ENCODE peak calls at places on chromosomes 1 and 21, in eight cellular contexts. One of them, this sample, is unnamed.

GRCh38 chr21:15749045-15749867 is 19.5 kb downstream of the USP25 start:
- DNase-seq in WTC11: no peak
- DNase-seq in epithelial cell of esophagus: no peak
- DNase-seq in GM20000: no peak
- DNase-seq in HFF-Myc: no peak
- DNase-seq in GM10248: no peak
- DNase-seq in fibroblast of the aortic adventitia: peak
- DNase-seq in pancreas: no peak
- DNase-seq in this sample: no peak

GRCh38 chr1:108049083-108049819 is 84.3 kb upstream of the VAV3 start:
- DNase-seq in fibroblast of the aortic adventitia: no peak
- DNase-seq in epithelial cell of esophagus: no peak
- DNase-seq in HFF-Myc: no peak
- DNase-seq in GM20000: no peak
- DNase-seq in WTC11: peak
- DNase-seq in pancreas: no peak
- DNase-seq in GM10248: no peak
- DNase-seq in this sample: peak

GRCh38 chr21:8989261-8989882 is 1532.0 kb upstream of the TPTE start:
- DNase-seq in GM20000: no peak
- DNase-seq in epithelial cell of esophagus: no peak
- DNase-seq in GM10248: no peak
- DNase-seq in WTC11: no peak
- DNase-seq in fibroblast of the aortic adventitia: no peak
- DNase-seq in HFF-Myc: no peak
- DNase-seq in pancreas: no peak
- DNase-seq in this sample: no peak

GRCh38 chr1:116131866-116132605 is 20.8 kb downstream of the MAB21L3 start:
- DNase-seq in GM20000: no peak
- DNase-seq in fibroblast of the aortic adventitia: no peak
- DNase-seq in GM10248: no peak
- DNase-seq in pancreas: no peak
- DNase-seq in HFF-Myc: no peak
- DNase-seq in epithelial cell of esophagus: peak
- DNase-seq in WTC11: no peak
- DNase-seq in this sample: no peak

GRCh38 chr1:219990782-219991510 is 55.4 kb downstream of the EPRS1 start:
- DNase-seq in GM20000: no peak
- DNase-seq in HFF-Myc: peak
- DNase-seq in WTC11: no peak
- DNase-seq in GM10248: no peak
- DNase-seq in pancreas: no peak
- DNase-seq in epithelial cell of esophagus: peak
- DNase-seq in fibroblast of the aortic adventitia: peak
- DNase-seq in this sample: no peak

GRCh38 chr1:212688338-212689047 is 11.1 kb downstream of the BATF3 start:
- DNase-seq in GM20000: no peak
- DNase-seq in GM10248: no peak
- DNase-seq in fibroblast of the aortic adventitia: peak
- DNase-seq in HFF-Myc: no peak
- DNase-seq in epithelial cell of esophagus: no peak
- DNase-seq in WTC11: no peak
- DNase-seq in pancreas: no peak
- DNase-seq in this sample: no peak

GRCh38 chr1:98662354-98662665 is 789 bp downstream of the SNX7 start:
- DNase-seq in GM20000: no peak
- DNase-seq in GM10248: no peak
- DNase-seq in HFF-Myc: no peak
- DNase-seq in WTC11: no peak
- DNase-seq in pancreas: no peak
- DNase-seq in epithelial cell of esophagus: no peak
- DNase-seq in fibroblast of the aortic adventitia: peak
- DNase-seq in this sample: no peak

GRCh38 chr1:184002071-184002470 is 35.5 kb downstream of the COLGALT2 start:
- DNase-seq in WTC11: no peak
- DNase-seq in fibroblast of the aortic adventitia: peak
- DNase-seq in pancreas: no peak
- DNase-seq in HFF-Myc: peak
- DNase-seq in GM10248: no peak
- DNase-seq in GM20000: no peak
- DNase-seq in epithelial cell of esophagus: peak
- DNase-seq in this sample: no peak

GRCh38 chr1:19003371-19004290 is 47.2 kb upstream of the IFFO2 start:
- DNase-seq in GM10248: no peak
- DNase-seq in pancreas: no peak
- DNase-seq in GM20000: no peak
- DNase-seq in epithelial cell of esophagus: no peak
- DNase-seq in WTC11: no peak
- DNase-seq in HFF-Myc: no peak
- DNase-seq in fibroblast of the aortic adventitia: peak
- DNase-seq in this sample: no peak

GRCh38 chr1:97849350-97850339 is 71.2 kb downstream of the DPYD start:
- DNase-seq in fibroblast of the aortic adventitia: peak
- DNase-seq in pancreas: no peak
- DNase-seq in GM10248: no peak
- DNase-seq in HFF-Myc: peak
- DNase-seq in GM20000: peak
- DNase-seq in epithelial cell of esophagus: peak
- DNase-seq in WTC11: no peak
- DNase-seq in this sample: no peak

DNA sequence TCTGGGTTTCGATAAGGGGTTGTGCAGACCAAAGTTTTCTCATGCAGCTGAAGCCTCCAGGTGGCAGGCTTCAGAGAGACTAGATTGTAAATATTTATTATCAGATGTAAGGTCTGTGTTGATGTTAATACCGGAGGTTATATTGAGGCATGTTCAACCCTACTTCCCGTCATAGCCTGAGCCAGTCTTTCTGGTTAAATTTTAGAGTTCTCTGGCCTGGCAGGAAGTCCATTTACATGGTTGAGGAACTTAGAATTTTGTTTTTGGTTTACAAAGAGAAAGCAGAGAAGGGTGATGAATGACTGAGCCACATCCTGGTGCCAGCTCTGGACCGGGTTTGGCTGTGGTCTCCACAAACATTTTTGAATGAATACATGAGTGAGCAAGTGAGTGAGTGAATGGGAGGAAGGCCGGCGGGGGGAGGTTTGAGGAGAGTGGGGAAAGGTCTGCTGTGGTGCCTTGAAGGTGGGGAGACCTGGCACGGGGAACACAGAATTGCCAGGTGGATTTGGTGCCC is 218.5 kb downstream of the DISC1 start:
- DNase-seq in GM10248: no peak
- DNase-seq in pancreas: no peak
- DNase-seq in HFF-Myc: no peak
- DNase-seq in GM20000: no peak
- DNase-seq in fibroblast of the aortic adventitia: peak
- DNase-seq in WTC11: no peak
- DNase-seq in epithelial cell of esophagus: no peak
- DNase-seq in this sample: no peak
- TF ChIP-seq CTCF in GM10248: no peak
- TF ChIP-seq CTCF in pancreas: no peak
- TF ChIP-seq CTCF in HFF-Myc: no peak
- TF ChIP-seq CTCF in GM20000: no peak
- TF ChIP-seq CTCF in fibroblast of the aortic adventitia: peak
- TF ChIP-seq CTCF in WTC11: no peak
- TF ChIP-seq CTCF in epithelial cell of esophagus: peak
- TF ChIP-seq CTCF in this sample: no peak

DNA sequence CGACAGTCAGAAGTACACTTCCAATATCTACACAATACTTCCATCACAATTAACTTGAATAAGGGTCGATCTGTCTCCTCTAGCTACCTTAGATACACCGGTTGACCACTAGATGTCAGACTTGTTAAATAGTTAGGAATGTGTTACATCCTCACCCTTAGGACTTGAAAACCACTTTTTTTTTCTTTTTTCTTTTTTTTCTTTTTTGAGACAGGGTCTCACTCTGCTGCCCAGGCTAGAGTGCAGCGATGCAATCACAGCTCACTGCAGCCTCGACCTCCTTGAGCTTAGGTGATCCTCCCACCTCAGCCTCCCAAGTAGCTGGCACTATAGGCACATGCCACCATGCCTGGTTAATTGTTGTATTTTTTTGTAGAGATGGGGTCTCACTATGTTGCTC is 120.4 kb upstream of the GREM2 start:
- DNase-seq in fibroblast of the aortic adventitia: peak
- DNase-seq in HFF-Myc: peak
- DNase-seq in GM20000: peak
- DNase-seq in WTC11: no peak
- DNase-seq in epithelial cell of esophagus: peak
- DNase-seq in pancreas: no peak
- DNase-seq in GM10248: peak
- DNase-seq in this sample: no peak
- TF ChIP-seq CTCF in fibroblast of the aortic adventitia: peak
- TF ChIP-seq CTCF in HFF-Myc: peak
- TF ChIP-seq CTCF in GM20000: peak
- TF ChIP-seq CTCF in WTC11: peak
- TF ChIP-seq CTCF in epithelial cell of esophagus: peak
- TF ChIP-seq CTCF in pancreas: peak
- TF ChIP-seq CTCF in GM10248: peak
- TF ChIP-seq CTCF in this sample: peak

GRCh38 chr1:94096797-94097549 is 24.0 kb downstream of the ABCA4 start:
- DNase-seq in WTC11: no peak
- DNase-seq in GM20000: no peak
- DNase-seq in GM10248: no peak
- DNase-seq in fibroblast of the aortic adventitia: peak
- DNase-seq in pancreas: no peak
- DNase-seq in HFF-Myc: no peak
- DNase-seq in epithelial cell of esophagus: no peak
- DNase-seq in this sample: no peak
- TF ChIP-seq CTCF in WTC11: no peak
- TF ChIP-seq CTCF in GM20000: no peak
- TF ChIP-seq CTCF in GM10248: no peak
- TF ChIP-seq CTCF in fibroblast of the aortic adventitia: no peak
- TF ChIP-seq CTCF in pancreas: no peak
- TF ChIP-seq CTCF in HFF-Myc: no peak
- TF ChIP-seq CTCF in epithelial cell of esophagus: no peak
- TF ChIP-seq CTCF in this sample: no peak

GRCh38 chr1:24862775-24863483 is 67.1 kb downstream of the RUNX3 start:
- DNase-seq in pancreas: no peak
- DNase-seq in fibroblast of the aortic adventitia: no peak
- DNase-seq in epithelial cell of esophagus: no peak
- DNase-seq in HFF-Myc: no peak
- DNase-seq in GM20000: no peak
- DNase-seq in WTC11: no peak
- DNase-seq in GM10248: no peak
- DNase-seq in this sample: no peak

GRCh38 chr1:24859063-24860010 is 70.7 kb downstream of the RUNX3 start:
- DNase-seq in HFF-Myc: no peak
- DNase-seq in GM20000: no peak
- DNase-seq in fibroblast of the aortic adventitia: no peak
- DNase-seq in epithelial cell of esophagus: no peak
- DNase-seq in pancreas: no peak
- DNase-seq in WTC11: no peak
- DNase-seq in GM10248: no peak
- DNase-seq in this sample: no peak

GRCh38 chr1:24864409-24864808 is 65.7 kb downstream of the RUNX3 start:
- DNase-seq in epithelial cell of esophagus: no peak
- DNase-seq in GM10248: peak
- DNase-seq in fibroblast of the aortic adventitia: no peak
- DNase-seq in WTC11: no peak
- DNase-seq in pancreas: no peak
- DNase-seq in GM20000: no peak
- DNase-seq in HFF-Myc: no peak
- DNase-seq in this sample: no peak

GRCh38 chr1:24860841-24861240 is 69.2 kb downstream of the RUNX3 start:
- DNase-seq in fibroblast of the aortic adventitia: no peak
- DNase-seq in epithelial cell of esophagus: no peak
- DNase-seq in WTC11: no peak
- DNase-seq in GM10248: no peak
- DNase-seq in GM20000: no peak
- DNase-seq in HFF-Myc: no peak
- DNase-seq in pancreas: no peak
- DNase-seq in this sample: no peak

DNA sequence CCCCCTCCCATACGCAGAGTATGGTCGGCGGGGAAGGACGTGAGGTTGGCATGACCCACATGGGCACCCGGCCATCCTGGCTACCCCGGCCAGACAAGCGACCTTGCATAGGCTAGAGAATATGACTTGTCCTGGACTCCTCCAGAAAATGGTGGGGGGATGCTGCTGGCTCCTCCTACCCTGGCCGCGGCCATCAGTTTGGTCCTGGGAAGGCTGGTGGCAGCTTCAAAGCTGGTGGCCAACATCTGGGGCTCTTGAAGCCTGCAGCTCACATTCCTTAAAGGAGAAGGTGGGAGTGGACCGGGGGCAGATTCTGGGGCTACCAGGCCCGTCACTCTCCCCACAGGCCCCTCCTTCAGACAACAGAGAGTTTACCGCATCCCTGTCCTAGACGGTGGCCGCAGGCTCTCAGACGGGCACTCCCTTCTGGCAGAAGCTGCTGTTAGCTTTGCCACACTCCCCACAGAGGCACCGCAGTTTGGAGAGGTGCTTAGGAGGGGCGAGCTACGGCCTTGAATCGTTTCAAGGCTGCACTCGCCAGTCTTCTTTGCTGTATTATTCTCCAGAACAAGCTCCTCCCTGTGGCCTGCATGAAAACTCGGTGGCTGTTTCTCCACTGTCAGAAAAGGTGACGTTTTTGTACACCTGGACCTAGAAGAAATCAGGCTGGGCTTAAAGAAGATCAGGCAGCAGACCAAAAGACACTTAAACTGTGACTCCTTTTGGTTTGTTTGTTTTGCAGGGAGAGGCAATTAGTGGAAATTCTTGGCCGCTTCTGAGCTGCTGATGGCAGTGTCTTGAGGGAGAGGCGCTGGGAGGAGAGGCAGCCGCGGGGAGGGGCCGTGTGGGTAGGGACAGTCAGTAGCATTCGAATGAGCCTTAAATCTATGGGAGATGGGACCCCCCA is 68.0 kb downstream of the RUNX3 start:
- DNase-seq in GM20000: no peak
- DNase-seq in fibroblast of the aortic adventitia: peak
- DNase-seq in WTC11: no peak
- DNase-seq in pancreas: no peak
- DNase-seq in epithelial cell of esophagus: peak
- DNase-seq in HFF-Myc: no peak
- DNase-seq in GM10248: no peak
- DNase-seq in this sample: no peak
- TF ChIP-seq CTCF in GM20000: no peak
- TF ChIP-seq CTCF in fibroblast of the aortic adventitia: peak
- TF ChIP-seq CTCF in WTC11: no peak
- TF ChIP-seq CTCF in pancreas: no peak
- TF ChIP-seq CTCF in epithelial cell of esophagus: peak
- TF ChIP-seq CTCF in HFF-Myc: no peak
- TF ChIP-seq CTCF in GM10248: no peak
- TF ChIP-seq CTCF in this sample: no peak

GRCh38 chr1:171740987-171741871 is 636 bp downstream of the VAMP4 start:
- DNase-seq in GM10248: peak
- DNase-seq in WTC11: no peak
- DNase-seq in pancreas: no peak
- DNase-seq in fibroblast of the aortic adventitia: peak
- DNase-seq in epithelial cell of esophagus: peak
- DNase-seq in GM20000: peak
- DNase-seq in HFF-Myc: no peak
- DNase-seq in this sample: peak
- TF ChIP-seq CTCF in GM10248: peak
- TF ChIP-seq CTCF in WTC11: no peak
- TF ChIP-seq CTCF in pancreas: no peak
- TF ChIP-seq CTCF in fibroblast of the aortic adventitia: peak
- TF ChIP-seq CTCF in epithelial cell of esophagus: no peak
- TF ChIP-seq CTCF in GM20000: no peak
- TF ChIP-seq CTCF in HFF-Myc: peak
- TF ChIP-seq CTCF in this sample: peak